ENCODE peak calls at places on chromosomes 2 and 18, in six cellular contexts. One of them, this sample, is unnamed.

GRCh38 chr2:161426788-161427412 is 10.8 kb downstream of the TBR1 start:
- DNase-seq in left colon: peak; percentile 50
- DNase-seq in cardiac fibroblast: peak; percentile 44
- DNase-seq in iris pigment epithelial cell: peak; percentile 50
- DNase-seq in Calu3: no peak
- DNase-seq in activated CD8-positive, alpha-beta memory T cell treated with anti-CD3 and anti-CD28 coated beads, Interleukin-2, amount 50 U/mL, for 4 hours: no peak
- DNase-seq in this sample: no peak

GRCh38 chr2:28346587-28346986 is 46.1 kb upstream of the FOSL2 start:
- DNase-seq in activated CD8-positive, alpha-beta memory T cell treated with anti-CD3 and anti-CD28 coated beads, Interleukin-2, amount 50 U/mL, for 4 hours: no peak
- DNase-seq in Calu3: no peak
- DNase-seq in left colon: peak; percentile 32
- DNase-seq in cardiac fibroblast: no peak
- DNase-seq in iris pigment epithelial cell: no peak
- DNase-seq in this sample: no peak

GRCh38 chr18:2857491-2858063 is 10.8 kb downstream of the EMILIN2 start:
- DNase-seq in iris pigment epithelial cell: peak; percentile 80
- DNase-seq in left colon: peak; percentile 30
- DNase-seq in activated CD8-positive, alpha-beta memory T cell treated with anti-CD3 and anti-CD28 coated beads, Interleukin-2, amount 50 U/mL, for 4 hours: no peak
- DNase-seq in cardiac fibroblast: peak; percentile 100
- DNase-seq in Calu3: no peak
- DNase-seq in this sample: no peak

GRCh38 chr2:9200634-9201015 is 6.0 kb upstream of the ASAP2 start:
- DNase-seq in Calu3: no peak
- DNase-seq in cardiac fibroblast: no peak
- DNase-seq in iris pigment epithelial cell: no peak
- DNase-seq in activated CD8-positive, alpha-beta memory T cell treated with anti-CD3 and anti-CD28 coated beads, Interleukin-2, amount 50 U/mL, for 4 hours: no peak
- DNase-seq in left colon: no peak
- DNase-seq in this sample: no peak

GRCh38 chr18:7873316-7873715 is 306.2 kb downstream of the PTPRM start:
- DNase-seq in left colon: no peak
- DNase-seq in cardiac fibroblast: no peak
- DNase-seq in activated CD8-positive, alpha-beta memory T cell treated with anti-CD3 and anti-CD28 coated beads, Interleukin-2, amount 50 U/mL, for 4 hours: no peak
- DNase-seq in iris pigment epithelial cell: no peak
- DNase-seq in Calu3: no peak
- DNase-seq in this sample: no peak

GRCh38 chr2:65351948-65352595 is 80.3 kb downstream of the SPRED2 start:
- DNase-seq in cardiac fibroblast: no peak
- DNase-seq in activated CD8-positive, alpha-beta memory T cell treated with anti-CD3 and anti-CD28 coated beads, Interleukin-2, amount 50 U/mL, for 4 hours: no peak
- DNase-seq in left colon: no peak
- DNase-seq in iris pigment epithelial cell: no peak
- DNase-seq in Calu3: no peak
- DNase-seq in this sample: no peak

GRCh38 chr2:42342061-42342794 is 18.8 kb downstream of the COX7A2L start:
- DNase-seq in left colon: no peak
- DNase-seq in iris pigment epithelial cell: peak; percentile 90
- DNase-seq in Calu3: peak; percentile 32
- DNase-seq in cardiac fibroblast: peak; percentile 88
- DNase-seq in activated CD8-positive, alpha-beta memory T cell treated with anti-CD3 and anti-CD28 coated beads, Interleukin-2, amount 50 U/mL, for 4 hours: no peak
- DNase-seq in this sample: no peak

GRCh38 chr2:238509151-238509820 is 82.6 kb downstream of the ASB1 start:
- DNase-seq in Calu3: no peak
- DNase-seq in activated CD8-positive, alpha-beta memory T cell treated with anti-CD3 and anti-CD28 coated beads, Interleukin-2, amount 50 U/mL, for 4 hours: no peak
- DNase-seq in iris pigment epithelial cell: peak; percentile 40
- DNase-seq in cardiac fibroblast: peak; percentile 64
- DNase-seq in left colon: no peak
- DNase-seq in this sample: no peak

GRCh38 chr2:10091182-10091932 is 11.1 kb upstream of the CYS1 start:
- DNase-seq in cardiac fibroblast: no peak
- DNase-seq in activated CD8-positive, alpha-beta memory T cell treated with anti-CD3 and anti-CD28 coated beads, Interleukin-2, amount 50 U/mL, for 4 hours: peak; percentile 21
- DNase-seq in left colon: peak; percentile 50
- DNase-seq in iris pigment epithelial cell: no peak
- DNase-seq in Calu3: no peak
- DNase-seq in this sample: no peak

GRCh38 chr2:60429681-60430080 is 123.8 kb downstream of the BCL11A start:
- DNase-seq in cardiac fibroblast: no peak
- DNase-seq in iris pigment epithelial cell: no peak
- DNase-seq in left colon: no peak
- DNase-seq in activated CD8-positive, alpha-beta memory T cell treated with anti-CD3 and anti-CD28 coated beads, Interleukin-2, amount 50 U/mL, for 4 hours: no peak
- DNase-seq in Calu3: no peak
- DNase-seq in this sample: no peak

This sample was measured in GM18507.